ENCODE peak calls at places on chromosomes 5 and 9, in four cellular contexts. E is mesendoderm, B is H1, I is IMR-90. P is an unnamed sample.

GRCh38 chr9:130234340-130235260 is 31.0 kb upstream of the HMCN2 start:
- DNase-seq in E (no peak), B (no peak), I (peak), P (no peak)

GRCh38 chr9:16869140-16869903 is 1.1 kb downstream of the BNC2 start:
- DNase-seq in E (peak), B (no peak), I (peak), P (peak)

GRCh38 chr9:131995382-131995781 is 84.3 kb downstream of the MED27 start:
- DNase-seq in E (no peak), B (no peak), I (peak), P (no peak)

GRCh38 chr5:151757233-151758140 is 944 bp downstream of the ATOX1 start:
- DNase-seq in E (peak), B (no peak), I (no peak), P (no peak)

GRCh38 chr5:143650296-143650695 is 161.7 kb upstream of the HMHB1 start:
- DNase-seq in E (no peak), B (no peak), I (no peak), P (no peak)

GRCh38 chr9:134054891-134055811 is 12.7 kb downstream of the BRD3 start:
- DNase-seq in E (no peak), B (no peak), I (no peak), P (no peak)

GRCh38 chr5:142211918-142212317 is 103.3 kb downstream of the NDFIP1 start:
- DNase-seq in E (no peak), B (no peak), I (no peak), P (no peak)

GRCh38 chr5:69416699-69417098 is 1.8 kb downstream of the MARVELD2 start:
- DNase-seq in E (no peak), B (no peak), I (no peak), P (no peak)

GRCh38 chr5:81014348-81014747 is 54.2 kb downstream of the RASGRF2 start:
- DNase-seq in E (no peak), B (no peak), I (no peak), P (no peak)

GRCh38 chr9:129666575-129666974 is 1.1 kb downstream of the PRRX2 start:
- DNase-seq in E (no peak), B (no peak), I (no peak), P (no peak)

GRCh38 chr5:126594676-126595485 is at the start of gene ALDH7A1:
- DNase-seq in E (peak), B (peak), I (no peak), P (peak)
- H3K56ac ChIP-seq in E (peak), B (peak), I (peak), P (peak)

DNA sequence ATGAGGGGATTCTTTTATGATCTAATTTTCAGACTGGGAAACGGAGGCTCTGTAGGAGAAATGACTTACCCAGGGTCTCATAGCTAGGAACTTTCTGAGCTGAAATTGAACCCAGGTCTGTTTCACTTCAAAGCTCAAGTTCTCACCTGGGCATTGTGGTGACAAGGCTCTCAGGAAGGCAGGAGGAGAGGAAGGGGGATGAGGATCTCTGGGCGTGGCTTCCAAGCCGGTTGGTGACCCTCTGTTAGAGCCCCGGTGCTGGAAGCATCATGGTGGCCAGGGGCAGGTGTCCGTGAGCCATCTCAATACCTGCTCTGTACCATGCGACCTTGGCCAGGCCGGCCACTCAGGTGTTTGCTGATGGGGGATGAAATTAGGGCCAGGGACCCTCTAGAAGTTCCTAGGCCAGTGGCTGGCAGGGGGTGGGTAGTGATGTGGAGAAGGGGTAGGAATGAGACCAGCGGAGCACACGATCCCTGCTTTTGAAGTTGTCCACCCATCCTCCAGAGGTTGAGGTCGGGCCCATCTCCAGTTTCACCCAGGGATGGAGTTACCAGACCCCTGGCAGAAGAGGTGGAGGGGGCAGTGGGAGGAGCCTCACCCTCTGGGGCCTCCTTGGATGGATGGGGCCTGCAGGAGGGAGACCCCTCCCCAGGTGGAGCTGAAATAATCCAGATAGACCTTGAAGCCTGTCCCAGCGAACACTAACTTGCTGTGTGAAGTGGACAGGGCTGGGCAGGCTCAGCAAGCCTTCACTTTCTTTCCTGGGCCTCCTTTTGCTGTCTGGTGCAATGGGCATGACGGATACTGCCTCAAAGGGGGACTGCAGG is 5.9 kb downstream of the CRB2 start:
- DNase-seq in E (no peak), B (no peak), I (no peak), P (peak)
- H4K8ac ChIP-seq in E (no peak), B (no peak), I (no peak), P (no peak)

GRCh38 chr5:6448141-6448491 is 543 bp upstream of the UBE2QL1 start:
- DNase-seq in E (no peak), B (no peak), I (no peak), P (no peak)

GRCh38 chr5:6446042-6446441 is 2.6 kb upstream of the UBE2QL1 start:
- DNase-seq in E (no peak), B (no peak), I (no peak), P (no peak)

GRCh38 chr5:6446626-6447309 is 1.9 kb upstream of the UBE2QL1 start:
- DNase-seq in E (no peak), B (no peak), I (no peak), P (no peak)

GRCh38 chr5:6448622-6449464 is at the start of gene UBE2QL1:
- DNase-seq in E (peak), B (peak), I (no peak), P (peak)

DNA sequence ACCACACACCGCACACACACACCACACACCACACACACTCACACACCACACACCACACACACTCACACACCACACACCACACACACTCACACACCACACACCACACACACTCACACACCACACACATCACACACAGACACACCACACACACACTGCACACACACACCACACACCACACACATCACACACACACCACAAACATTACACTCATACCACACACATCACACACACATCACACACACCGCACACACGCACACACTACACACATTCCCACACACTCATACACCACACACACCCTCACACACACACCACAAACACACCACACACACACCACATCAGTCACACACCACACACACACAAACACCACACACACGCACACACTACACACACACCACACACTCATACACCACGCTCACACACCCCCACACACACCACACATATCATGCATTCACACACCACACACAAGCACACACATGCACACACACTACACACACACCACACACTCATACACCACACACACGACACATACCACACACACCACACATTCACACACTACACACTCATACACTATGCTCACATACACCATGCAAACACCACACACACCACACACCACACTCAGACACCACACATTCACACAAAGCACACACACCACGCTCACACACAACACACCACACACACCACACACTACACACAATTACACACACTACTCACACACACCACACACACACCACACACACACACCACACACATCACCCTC is 1.1 kb upstream of the UBE2QL1 start:
- DNase-seq in E (no peak), B (no peak), I (no peak), P (no peak)
- H3K56ac ChIP-seq in E (no peak), B (peak), I (no peak), P (no peak)

DNA sequence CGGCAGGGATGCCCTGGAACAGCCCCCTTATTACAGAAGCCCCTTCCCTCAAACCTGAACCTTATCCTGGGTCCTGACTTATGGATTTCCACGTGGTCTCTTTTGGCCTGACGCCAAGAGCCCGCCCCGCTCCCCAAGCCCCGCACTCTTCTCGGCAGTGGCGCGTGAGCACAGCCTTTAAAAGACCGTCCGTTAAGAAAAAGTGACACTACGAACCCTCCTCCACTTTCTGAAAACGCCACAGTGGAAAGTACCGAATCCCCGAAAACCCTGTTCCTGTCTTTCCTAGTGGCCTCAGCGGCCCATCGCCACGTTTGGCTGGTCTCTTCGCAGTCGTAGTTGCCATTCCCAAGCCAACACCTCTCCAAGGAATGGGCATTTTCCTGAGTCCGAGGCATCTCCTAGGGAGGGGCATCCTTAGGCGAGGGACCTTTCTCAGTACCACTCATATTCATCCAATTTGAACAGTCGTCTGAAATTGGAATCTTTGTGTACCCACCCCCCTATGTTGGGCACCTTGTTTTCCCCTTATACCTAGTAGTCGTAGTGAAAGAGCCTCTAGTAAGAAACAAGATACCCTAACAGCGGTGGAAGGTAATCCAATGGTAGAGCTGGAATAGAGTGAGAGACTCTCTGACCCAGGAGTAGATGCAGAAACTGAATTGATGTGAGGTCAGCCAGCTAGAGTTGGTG is 769 bp upstream of the MCIDAS start:
- DNase-seq in E (peak), B (no peak), I (no peak), P (no peak)
- H4K8ac ChIP-seq in E (no peak), B (no peak), I (no peak), P (no peak)

GRCh38 chr5:3793162-3793561 is 197.5 kb downstream of the IRX1 start:
- DNase-seq in E (no peak), B (no peak), I (no peak), P (no peak)

GRCh38 chr5:3786165-3786564 is 190.5 kb downstream of the IRX1 start:
- DNase-seq in E (no peak), B (no peak), I (no peak), P (no peak)

GRCh38 chr5:3784854-3785253 is 189.2 kb downstream of the IRX1 start:
- DNase-seq in E (no peak), B (no peak), I (no peak), P (no peak)

GRCh38 chr5:3789519-3790193 is 194.0 kb downstream of the IRX1 start:
- DNase-seq in E (peak), B (peak), I (no peak), P (peak)

DNA sequence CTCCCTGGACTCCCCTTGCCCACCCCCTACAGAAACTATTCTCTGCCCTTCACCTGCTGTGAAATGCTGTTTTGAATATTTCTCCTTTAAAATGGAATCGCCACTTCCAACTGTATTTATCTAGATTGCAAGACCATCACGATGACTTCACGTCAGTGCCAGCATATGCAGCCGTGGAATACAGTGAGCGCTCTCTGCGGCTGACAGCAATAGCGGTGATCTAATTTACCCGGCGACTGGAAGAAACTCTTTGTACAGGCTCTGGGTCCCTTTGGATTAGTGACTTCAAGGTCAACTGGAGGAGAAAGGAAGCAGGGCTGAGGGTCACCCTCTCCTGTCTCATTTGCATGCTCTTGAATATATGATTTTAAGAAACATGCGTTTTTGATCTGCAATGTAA is 192.0 kb downstream of the IRX1 start:
- DNase-seq in E (peak), B (no peak), I (no peak), P (peak)
- H3K56ac ChIP-seq in E (no peak), B (no peak), I (no peak), P (no peak)

P was measured in H9.